ENCODE peak calls at places on chromosomes 7 and 10, in five cellular contexts. D, Z, F, G and U are unnamed samples.

GRCh38 chr7:322111-322671 is 32.2 kb downstream of the FOXL3 start:
- DNase-seq in D (no peak), Z (peak), F (peak), G (peak), U (no peak)

GRCh38 chr10:72819053-72819452 is 74.5 kb upstream of the OIT3 start:
- DNase-seq in D (no peak), Z (no peak), F (no peak), G (no peak), U (no peak)

GRCh38 chr7:57646901-57647246 is 196.9 kb downstream of the ZNF716 start:
- DNase-seq in D (no peak), Z (no peak), F (no peak), G (no peak), U (no peak)

GRCh38 chr7:106126170-106126938 is 14.2 kb upstream of the SYPL1 start:
- DNase-seq in D (peak), Z (peak), F (no peak), G (no peak), U (no peak)

GRCh38 chr10:127973810-127974311 is 67.0 kb downstream of the PTPRE start:
- DNase-seq in D (no peak), Z (peak), F (no peak), G (no peak), U (no peak)

GRCh38 chr7:82705831-82706230 is 262.3 kb upstream of the CACNA2D1 start:
- DNase-seq in D (no peak), Z (no peak), F (no peak), G (no peak), U (no peak)

GRCh38 chr10:116708877-116709276 is 33.5 kb downstream of the HSPA12A start:
- DNase-seq in D (no peak), Z (no peak), F (no peak), G (no peak), U (no peak)

GRCh38 chr10:34313353-34313752 is 501.7 kb downstream of the PARD3 start:
- DNase-seq in D (no peak), Z (no peak), F (no peak), G (no peak), U (no peak)

GRCh38 chr10:79443338-79444242 is 1.8 kb downstream of the ZCCHC24 start:
- DNase-seq in D (no peak), Z (peak), F (no peak), G (no peak), U (no peak)

GRCh38 chr7:28725911-28726310 is 232.2 kb downstream of the TRIL start:
- DNase-seq in D (no peak), Z (no peak), F (no peak), G (no peak), U (no peak)

GRCh38 chr7:128092221-128092620 is 61.0 kb upstream of the LRRC4 start:
- DNase-seq in D (no peak), Z (no peak), F (no peak), G (no peak), U (no peak)

GRCh38 chr7:57407125-57407524 is 42.9 kb upstream of the ZNF716 start:
- DNase-seq in D (no peak), Z (no peak), F (no peak), G (no peak), U (no peak)

GRCh38 chr7:99551329-99551728 is 585 bp downstream of the FAM200A start:
- DNase-seq in D (no peak), Z (no peak), F (no peak), G (peak), U (no peak)

GRCh38 chr7:16646427-16647081 is 573 bp downstream of the BZW2 start:
- DNase-seq in D (no peak), Z (no peak), F (no peak), G (peak), U (no peak)

GRCh38 chr7:421056-421991 is 98.3 kb downstream of the PDGFA start:
- DNase-seq in D (no peak), Z (no peak), F (no peak), G (no peak), U (no peak)

GRCh38 chr7:155665957-155666287 is 21.5 kb downstream of the RBM33 start:
- DNase-seq in D (peak), Z (no peak), F (no peak), G (peak), U (no peak)

GRCh38 chr10:107548301-107548700 is 383.8 kb upstream of the SORCS1 start:
- DNase-seq in D (no peak), Z (no peak), F (no peak), G (no peak), U (no peak)

GRCh38 chr7:55474944-55475911 is 97.1 kb downstream of the VOPP1 start:
- DNase-seq in D (no peak), Z (peak), F (no peak), G (no peak), U (no peak)

GRCh38 chr7:55278321-55278720 is 86.8 kb upstream of the LANCL2 start:
- DNase-seq in D (no peak), Z (no peak), F (no peak), G (no peak), U (no peak)

GRCh38 chr7:68629-69028 is 123.7 kb upstream of the FAM20C start:
- DNase-seq in D (no peak), Z (no peak), F (peak), G (no peak), U (no peak)

GRCh38 chr7:91683823-91684222 is 196.7 kb downstream of the MTERF1 start:
- DNase-seq in D (peak), Z (no peak), F (no peak), G (no peak), U (no peak)

GRCh38 chr10:123044391-123044790 is 35.6 kb downstream of the ACADSB start:
- DNase-seq in D (no peak), Z (no peak), F (no peak), G (no peak), U (no peak)

GRCh38 chr10:26799342-26799741 is 61.4 kb downstream of the ABI1 start:
- DNase-seq in D (no peak), Z (peak), F (no peak), G (no peak), U (no peak)

GRCh38 chr7:34845666-34846361 is 187.8 kb downstream of the NPSR1 start:
- DNase-seq in D (peak), Z (no peak), F (no peak), G (no peak), U (no peak)

GRCh38 chr7:8724080-8724718 is 290.8 kb downstream of the NXPH1 start:
- DNase-seq in D (peak), Z (peak), F (no peak), G (peak), U (no peak)

GRCh38 chr10:36462194-36462593 is 663.2 kb upstream of the ANKRD30A start:
- DNase-seq in D (no peak), Z (no peak), F (no peak), G (no peak), U (no peak)

GRCh38 chr7:36928718-36929117 is 204.4 kb upstream of the AOAH start:
- DNase-seq in D (no peak), Z (no peak), F (no peak), G (no peak), U (no peak)

GRCh38 chr7:150753826-150754603 is 16.8 kb downstream of the GIMAP5 start:
- DNase-seq in D (no peak), Z (no peak), F (no peak), G (no peak), U (no peak)
- TF ChIP-seq CTCF in D (no peak), Z (no peak), F (no peak), G (peak), U (no peak)

GRCh38 chr7:30349816-30350215 is 65.4 kb downstream of the ZNRF2 start:
- DNase-seq in D (no peak), Z (no peak), F (no peak), G (no peak), U (no peak)

GRCh38 chr7:30347226-30348082 is 63.1 kb downstream of the ZNRF2 start:
- DNase-seq in D (no peak), Z (no peak), F (no peak), G (no peak), U (no peak)

GRCh38 chr7:30349170-30349569 is 64.8 kb downstream of the ZNRF2 start:
- DNase-seq in D (no peak), Z (no peak), F (no peak), G (peak), U (no peak)

GRCh38 chr7:30351274-30351673 is 66.9 kb downstream of the ZNRF2 start:
- DNase-seq in D (no peak), Z (no peak), F (no peak), G (no peak), U (no peak)

GRCh38 chr7:30348083-30348560 is 63.7 kb downstream of the ZNRF2 start:
- DNase-seq in D (peak), Z (peak), F (no peak), G (peak), U (no peak)
- H3K4me3 ChIP-seq in D (no peak), Z (no peak), F (no peak), G (no peak), U (no peak)

DNA sequence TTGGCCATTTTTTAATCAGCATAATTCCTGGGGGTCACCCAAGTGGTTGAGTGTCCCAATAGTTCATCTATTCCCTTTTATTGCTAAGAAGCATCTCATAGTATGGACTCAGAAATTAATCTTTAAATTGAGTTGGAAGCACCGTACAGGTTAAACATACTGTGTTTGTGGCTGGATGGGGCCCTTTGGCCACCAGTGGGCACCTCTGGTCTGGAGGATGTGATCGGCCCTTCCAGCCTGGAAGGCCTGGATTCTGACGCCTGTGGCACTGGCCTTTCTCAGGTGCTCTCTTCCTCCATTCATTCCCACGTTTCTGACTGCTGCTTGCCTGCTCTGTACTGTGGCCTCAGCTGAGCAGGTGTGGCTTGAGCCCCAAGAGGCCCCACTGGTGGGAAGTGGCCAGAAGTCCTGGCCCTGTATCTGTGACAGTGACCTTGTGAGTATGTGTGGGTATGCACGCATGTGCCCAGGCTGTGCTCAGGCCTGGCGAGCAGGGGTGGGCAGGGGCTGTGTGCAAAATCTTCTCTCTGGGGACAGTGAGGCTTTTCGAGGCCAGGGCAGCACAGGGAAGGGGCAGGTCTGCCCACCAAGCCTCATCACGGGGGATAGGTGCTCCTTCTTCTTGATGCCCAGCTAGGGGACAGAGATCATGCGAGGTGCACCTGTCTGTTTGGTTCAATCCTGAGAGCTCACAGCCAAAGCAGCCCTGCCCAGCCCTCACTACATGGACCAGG is 30.1 kb downstream of the LDB3 start:
- DNase-seq in D (no peak), Z (no peak), F (no peak), G (no peak), U (no peak)
- TF ChIP-seq CTCF in D (peak), Z (no peak), F (no peak), G (peak), U (no peak)

GRCh38 chr7:88307841-88308240 is 1.1 kb upstream of the STEAP4 start:
- DNase-seq in D (no peak), Z (no peak), F (no peak), G (no peak), U (no peak)

GRCh38 chr7:88306590-88307048 is at the start of gene STEAP4:
- DNase-seq in D (peak), Z (peak), F (peak), G (peak), U (peak)

GRCh38 chr7:88309845-88310244 is 3.2 kb upstream of the STEAP4 start:
- DNase-seq in D (no peak), Z (no peak), F (no peak), G (no peak), U (no peak)

GRCh38 chr7:88305044-88305443 is 1.6 kb downstream of the STEAP4 start:
- DNase-seq in D (no peak), Z (no peak), F (no peak), G (no peak), U (no peak)

DNA sequence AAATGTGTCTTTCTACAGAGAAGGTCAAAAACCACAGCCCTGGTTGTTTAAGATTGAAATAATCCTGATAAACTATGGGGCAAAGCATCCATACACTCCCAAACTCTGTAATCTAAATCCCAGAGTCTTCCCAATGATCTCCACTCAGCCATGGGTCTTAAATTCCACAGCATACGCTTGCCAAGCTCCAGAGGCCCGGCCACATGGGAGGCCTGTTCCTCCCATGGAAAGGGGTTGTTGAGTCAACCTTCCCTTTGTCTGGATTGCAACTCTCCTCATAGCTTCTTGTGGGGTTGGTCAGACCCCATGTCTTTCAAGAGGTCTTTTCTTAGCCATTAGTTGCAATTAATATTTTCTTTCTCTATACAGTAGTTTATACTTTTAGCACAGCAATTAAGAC is 718 bp upstream of the STEAP4 start:
- DNase-seq in D (no peak), Z (no peak), F (no peak), G (no peak), U (no peak)
- H3K4me3 ChIP-seq in D (no peak), Z (no peak), F (no peak), G (no peak), U (peak)

DNA sequence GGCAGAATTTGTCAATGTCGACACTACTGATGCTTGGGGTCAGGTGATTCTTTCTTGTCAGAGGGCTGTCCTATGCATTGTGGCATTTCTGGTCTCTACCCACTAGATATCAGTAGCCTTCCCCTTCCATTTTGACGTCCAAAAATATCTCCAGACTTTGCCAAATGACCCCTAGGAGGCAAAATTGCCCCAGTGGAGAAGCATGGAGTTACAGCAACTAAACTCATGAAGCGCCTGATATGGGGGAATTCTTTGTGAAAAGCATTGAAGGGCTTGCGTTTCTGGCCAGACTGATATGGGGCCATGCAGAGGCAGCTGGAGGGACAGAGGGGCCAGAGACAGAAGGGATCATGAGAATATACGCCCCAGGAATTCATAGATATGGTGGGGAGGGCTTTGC is 43.6 kb downstream of the ADRB1 start:
- DNase-seq in D (no peak), Z (no peak), F (no peak), G (no peak), U (no peak)
- TF ChIP-seq CTCF in D (peak), Z (no peak), F (no peak), G (no peak), U (no peak)

GRCh38 chr7:100896743-100897051 is 1.0 kb upstream of the ACHE start:
- DNase-seq in D (no peak), Z (no peak), F (peak), G (no peak), U (no peak)
- H3K4me3 ChIP-seq in D (no peak), Z (peak), F (peak), G (no peak), U (peak)

DNA sequence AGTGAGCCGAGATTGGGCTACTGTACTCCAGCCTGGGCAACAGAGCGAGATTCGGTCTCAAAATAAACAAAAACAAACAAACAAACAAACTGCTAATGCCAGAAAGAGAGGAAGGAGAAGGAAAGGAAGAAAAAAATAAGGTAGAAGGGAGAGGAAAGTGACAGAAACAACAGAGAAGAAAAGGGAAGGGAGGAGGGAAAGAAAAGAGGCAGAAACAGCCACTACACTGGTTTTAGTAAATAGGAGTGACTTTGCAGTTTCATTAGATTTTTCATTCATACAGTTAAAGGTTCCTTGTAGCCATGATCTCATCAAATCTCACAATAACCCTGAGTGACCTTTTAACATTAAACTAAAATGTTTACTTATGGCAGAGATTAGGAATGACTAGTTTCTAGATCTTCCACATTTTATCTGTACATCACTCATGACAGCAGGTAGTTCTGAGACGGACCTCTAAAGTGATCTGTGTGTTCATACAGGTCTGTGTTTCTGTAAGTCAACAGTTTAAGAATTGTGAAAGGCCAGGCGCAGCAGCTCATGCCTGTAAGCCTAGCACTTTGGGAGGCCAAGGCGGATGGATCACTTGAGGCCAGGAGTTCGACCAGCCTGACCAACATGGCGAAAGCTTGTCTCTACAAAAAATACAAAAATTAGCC is 191.3 kb upstream of the KLF14 start:
- DNase-seq in D (no peak), Z (no peak), F (no peak), G (peak), U (no peak)
- TF ChIP-seq CTCF in D (no peak), Z (no peak), F (no peak), G (no peak), U (no peak)

GRCh38 chr10:88077977-88078376 is 214.6 kb downstream of the PTEN start:
- DNase-seq in D (no peak), Z (no peak), F (no peak), G (no peak), U (no peak)
- H3K4me3 ChIP-seq in D (no peak), Z (no peak), F (no peak), G (no peak), U (no peak)